ENCODE peak calls at places on chromosomes 16 and 17, in nine cellular contexts. One of them, this sample, is unnamed.

GRCh38 chr16:50151744-50152143 is 1.4 kb upstream of the TENT4B start:
- DNase-seq in NCI-H1417: no peak
- DNase-seq in dorsolateral prefrontal cortex: no peak
- DNase-seq in cardiac fibroblast: no peak
- DNase-seq in NCI-H345: no peak
- DNase-seq in RCC 7860: no peak
- DNase-seq in T-helper 2 cell: peak; percentile 30
- DNase-seq in HTR-8/SVneo: no peak
- DNase-seq in effector CD4-positive, alpha-beta T cell: no peak
- DNase-seq in this sample: no peak

GRCh38 chr16:67249762-67250327 is 1.1 kb downstream of the SLC9A5 start:
- DNase-seq in NCI-H345: no peak
- DNase-seq in dorsolateral prefrontal cortex: no peak
- DNase-seq in effector CD4-positive, alpha-beta T cell: no peak
- DNase-seq in cardiac fibroblast: no peak
- DNase-seq in NCI-H1417: no peak
- DNase-seq in HTR-8/SVneo: no peak
- DNase-seq in RCC 7860: no peak
- DNase-seq in T-helper 2 cell: no peak
- DNase-seq in this sample: no peak

GRCh38 chr17:57523926-57524634 is 221.0 kb downstream of the CCDC182 start:
- DNase-seq in dorsolateral prefrontal cortex: no peak
- DNase-seq in HTR-8/SVneo: peak; percentile 90
- DNase-seq in T-helper 2 cell: no peak
- DNase-seq in effector CD4-positive, alpha-beta T cell: no peak
- DNase-seq in NCI-H1417: peak; percentile 59
- DNase-seq in NCI-H345: peak; percentile 76
- DNase-seq in cardiac fibroblast: peak; percentile 39
- DNase-seq in RCC 7860: peak; percentile 63
- DNase-seq in this sample: no peak

GRCh38 chr16:69319826-69320730 is 8.9 kb downstream of the VPS4A start:
- DNase-seq in NCI-H1417: no peak
- DNase-seq in T-helper 2 cell: no peak
- DNase-seq in HTR-8/SVneo: no peak
- DNase-seq in effector CD4-positive, alpha-beta T cell: no peak
- DNase-seq in dorsolateral prefrontal cortex: no peak
- DNase-seq in cardiac fibroblast: no peak
- DNase-seq in NCI-H345: no peak
- DNase-seq in RCC 7860: no peak
- DNase-seq in this sample: no peak

GRCh38 chr17:63247706-63248105 is 198.4 kb downstream of the CYB561 start:
- DNase-seq in NCI-H1417: no peak
- DNase-seq in HTR-8/SVneo: no peak
- DNase-seq in RCC 7860: no peak
- DNase-seq in dorsolateral prefrontal cortex: no peak
- DNase-seq in cardiac fibroblast: no peak
- DNase-seq in T-helper 2 cell: no peak
- DNase-seq in effector CD4-positive, alpha-beta T cell: no peak
- DNase-seq in NCI-H345: no peak
- DNase-seq in this sample: no peak

GRCh38 chr17:65942592-65942991 is 249.3 kb downstream of the CEP112 start:
- DNase-seq in dorsolateral prefrontal cortex: no peak
- DNase-seq in RCC 7860: no peak
- DNase-seq in NCI-H1417: no peak
- DNase-seq in cardiac fibroblast: peak; percentile 31
- DNase-seq in HTR-8/SVneo: no peak
- DNase-seq in effector CD4-positive, alpha-beta T cell: no peak
- DNase-seq in T-helper 2 cell: no peak
- DNase-seq in NCI-H345: no peak
- DNase-seq in this sample: no peak

GRCh38 chr16:19323596-19323995 is 38.1 kb downstream of the CLEC19A start:
- DNase-seq in NCI-H1417: no peak
- DNase-seq in effector CD4-positive, alpha-beta T cell: no peak
- DNase-seq in T-helper 2 cell: no peak
- DNase-seq in NCI-H345: no peak
- DNase-seq in HTR-8/SVneo: no peak
- DNase-seq in dorsolateral prefrontal cortex: no peak
- DNase-seq in cardiac fibroblast: no peak
- DNase-seq in RCC 7860: no peak
- DNase-seq in this sample: no peak

GRCh38 chr16:24701521-24701951 is 27.9 kb upstream of the TNRC6A start:
- DNase-seq in HTR-8/SVneo: no peak
- DNase-seq in dorsolateral prefrontal cortex: no peak
- DNase-seq in effector CD4-positive, alpha-beta T cell: no peak
- DNase-seq in T-helper 2 cell: no peak
- DNase-seq in NCI-H1417: no peak
- DNase-seq in cardiac fibroblast: peak; percentile 46
- DNase-seq in NCI-H345: no peak
- DNase-seq in RCC 7860: no peak
- DNase-seq in this sample: no peak

GRCh38 chr16:8718753-8719386 is 44.5 kb downstream of the ABAT start:
- DNase-seq in NCI-H345: peak; percentile 29
- DNase-seq in NCI-H1417: peak; percentile 47
- DNase-seq in cardiac fibroblast: no peak
- DNase-seq in HTR-8/SVneo: no peak
- DNase-seq in RCC 7860: no peak
- DNase-seq in dorsolateral prefrontal cortex: no peak
- DNase-seq in effector CD4-positive, alpha-beta T cell: no peak
- DNase-seq in T-helper 2 cell: no peak
- DNase-seq in this sample: no peak

GRCh38 chr17:18182978-18183333 is 672 bp upstream of the ALKBH5 start:
- DNase-seq in T-helper 2 cell: peak; percentile 91
- DNase-seq in cardiac fibroblast: no peak
- DNase-seq in effector CD4-positive, alpha-beta T cell: peak; percentile 72
- DNase-seq in NCI-H345: peak; percentile 59
- DNase-seq in NCI-H1417: peak; percentile 90
- DNase-seq in HTR-8/SVneo: peak; percentile 93
- DNase-seq in RCC 7860: peak; percentile 56
- DNase-seq in dorsolateral prefrontal cortex: peak; percentile 85
- DNase-seq in this sample: no peak

GRCh38 chr17:38685485-38685884 is 10.7 kb upstream of the EPOP start:
- DNase-seq in cardiac fibroblast: no peak
- DNase-seq in effector CD4-positive, alpha-beta T cell: no peak
- DNase-seq in RCC 7860: no peak
- DNase-seq in dorsolateral prefrontal cortex: peak; percentile 75
- DNase-seq in NCI-H1417: no peak
- DNase-seq in T-helper 2 cell: no peak
- DNase-seq in HTR-8/SVneo: no peak
- DNase-seq in NCI-H345: no peak
- DNase-seq in this sample: no peak

GRCh38 chr16:57503366-57503765 is 17.1 kb upstream of the DOK4 start:
- DNase-seq in NCI-H345: peak; percentile 84
- DNase-seq in RCC 7860: no peak
- DNase-seq in cardiac fibroblast: no peak
- DNase-seq in effector CD4-positive, alpha-beta T cell: no peak
- DNase-seq in NCI-H1417: peak; percentile 89
- DNase-seq in HTR-8/SVneo: no peak
- DNase-seq in dorsolateral prefrontal cortex: no peak
- DNase-seq in T-helper 2 cell: no peak
- DNase-seq in this sample: no peak

GRCh38 chr16:78704421-78704820 is 605.0 kb downstream of the WWOX start:
- DNase-seq in HTR-8/SVneo: no peak
- DNase-seq in RCC 7860: no peak
- DNase-seq in T-helper 2 cell: no peak
- DNase-seq in dorsolateral prefrontal cortex: no peak
- DNase-seq in NCI-H345: no peak
- DNase-seq in NCI-H1417: no peak
- DNase-seq in cardiac fibroblast: no peak
- DNase-seq in effector CD4-positive, alpha-beta T cell: no peak
- DNase-seq in this sample: no peak

GRCh38 chr17:19398301-19399181 is 11.6 kb upstream of the MFAP4 start:
- DNase-seq in cardiac fibroblast: peak; percentile 74
- DNase-seq in dorsolateral prefrontal cortex: no peak
- DNase-seq in NCI-H345: peak; percentile 59
- DNase-seq in HTR-8/SVneo: peak; percentile 58
- DNase-seq in T-helper 2 cell: no peak
- DNase-seq in RCC 7860: no peak
- DNase-seq in effector CD4-positive, alpha-beta T cell: no peak
- DNase-seq in NCI-H1417: peak; percentile 34
- DNase-seq in this sample: peak; percentile 0

GRCh38 chr16:3065069-3065741 is at the start of gene IL32:
- DNase-seq in T-helper 2 cell: peak; percentile 90
- DNase-seq in HTR-8/SVneo: peak; percentile 60
- DNase-seq in RCC 7860: peak; percentile 85
- DNase-seq in NCI-H1417: no peak
- DNase-seq in effector CD4-positive, alpha-beta T cell: peak; percentile 52
- DNase-seq in dorsolateral prefrontal cortex: no peak
- DNase-seq in cardiac fibroblast: peak; percentile 95
- DNase-seq in NCI-H345: no peak
- DNase-seq in this sample: no peak

This sample was measured in KG1.